ENCODE peak calls at places on chromosomes 3 and 15, in six cellular contexts. E is GM23248, H is H9, L is neuronal stem cell, V is PC-3, M is mesendoderm. X is an unnamed sample.

GRCh38 chr3:108554913-108555571 is 34.2 kb downstream of the CIP2A start:
- DNase-seq in M (no peak), V (no peak), H (no peak), L (no peak), E (no peak), X (no peak)

GRCh38 chr3:152968388-152969024 is 133.6 kb downstream of the P2RY1 start:
- DNase-seq in E (peak; percentile 87), V (peak; percentile 83), M (no peak), H (no peak), L (no peak), X (no peak)

GRCh38 chr3:138862924-138863775 is 28.4 kb upstream of the PIK3CB start:
- DNase-seq in M (peak; percentile 90), V (peak; percentile 88), L (no peak), E (peak; percentile 89), H (peak; percentile 57), X (peak; percentile 85)

GRCh38 chr15:49093252-49094105 is 47.2 kb upstream of the SECISBP2L start:
- DNase-seq in M (no peak), H (no peak), E (no peak), L (no peak), V (no peak), X (no peak)

GRCh38 chr3:125051715-125052581 is 3.8 kb downstream of the HEG1 start:
- DNase-seq in V (peak; percentile 68), M (peak; percentile 86), E (peak; percentile 97), H (peak; percentile 45), L (no peak), X (no peak)

GRCh38 chr3:161452179-161452578 is 44.4 kb upstream of the OTOL1 start:
- DNase-seq in E (no peak), L (no peak), H (no peak), M (no peak), V (no peak), X (no peak)

GRCh38 chr3:150761831-150762661 is 923 bp downstream of the SIAH2 start:
- DNase-seq in E (peak; percentile 84), H (peak; percentile 52), V (peak; percentile 64), L (peak; percentile 41), M (peak; percentile 70), X (peak; percentile 72)

GRCh38 chr3:4083225-4084015 is 219.7 kb upstream of the SETMAR start:
- DNase-seq in H (no peak), M (no peak), V (no peak), L (no peak), E (no peak), X (no peak)

GRCh38 chr3:22940285-22940684 is 262.8 kb upstream of the UBE2E2 start:
- DNase-seq in M (no peak), V (no peak), L (no peak), H (no peak), E (no peak), X (no peak)

GRCh38 chr15:68445351-68445750 is 13.4 kb upstream of the ITGA11 start:
- DNase-seq in M (no peak), L (no peak), H (no peak), V (no peak), E (no peak), X (no peak)

GRCh38 chr15:70027518-70027917 is 70.2 kb downstream of the TLE3 start:
- DNase-seq in M (no peak), V (no peak), E (no peak), L (no peak), H (no peak), X (no peak)

GRCh38 chr3:129132097-129132866 is 10.7 kb upstream of the RAB43 start:
- DNase-seq in V (no peak), H (no peak), M (no peak), L (no peak), E (no peak), X (no peak)

GRCh38 chr3:128845119-128845518 is 34.3 kb upstream of the ACAD9 start:
- DNase-seq in V (no peak), L (no peak), M (peak; percentile 64), H (peak; percentile 73), E (no peak), X (no peak)

GRCh38 chr3:45742432-45743089 is 53.4 kb downstream of the SACM1L start:
- DNase-seq in E (no peak), M (no peak), L (no peak), H (no peak), V (no peak), X (no peak)

GRCh38 chr3:48694610-48695051 is 8.9 kb upstream of the NCKIPSD start:
- DNase-seq in V (peak; percentile 51), L (peak; percentile 21), M (peak; percentile 67), H (no peak), E (peak; percentile 97), X (peak; percentile 58)

GRCh38 chr15:33008284-33009011 is 186.1 kb downstream of the FMN1 start:
- DNase-seq in M (no peak), H (no peak), L (no peak), V (no peak), E (peak; percentile 66), X (no peak)
- H3K4me2 ChIP-seq in M (no peak overlapping the region), H (no peak overlapping the region), L (no peak overlapping the region), V (no peak overlapping the region), E (peak overlapping the region; percentile 49), X (no peak overlapping the region)

GRCh38 chr3:38250198-38250597 is 15.4 kb upstream of the SLC22A13 start:
- DNase-seq in H (no peak), V (no peak), E (no peak), M (no peak), L (no peak), X (no peak)
- H3K27me3 ChIP-seq in H (no peaks in the 10 kb centered on the region), V (no peaks in the 10 kb centered on the region), E (no peaks in the 10 kb centered on the region), M (no peaks in the 10 kb centered on the region), L (no peaks in the 10 kb centered on the region), X (no peaks in the 10 kb centered on the region)

DNA sequence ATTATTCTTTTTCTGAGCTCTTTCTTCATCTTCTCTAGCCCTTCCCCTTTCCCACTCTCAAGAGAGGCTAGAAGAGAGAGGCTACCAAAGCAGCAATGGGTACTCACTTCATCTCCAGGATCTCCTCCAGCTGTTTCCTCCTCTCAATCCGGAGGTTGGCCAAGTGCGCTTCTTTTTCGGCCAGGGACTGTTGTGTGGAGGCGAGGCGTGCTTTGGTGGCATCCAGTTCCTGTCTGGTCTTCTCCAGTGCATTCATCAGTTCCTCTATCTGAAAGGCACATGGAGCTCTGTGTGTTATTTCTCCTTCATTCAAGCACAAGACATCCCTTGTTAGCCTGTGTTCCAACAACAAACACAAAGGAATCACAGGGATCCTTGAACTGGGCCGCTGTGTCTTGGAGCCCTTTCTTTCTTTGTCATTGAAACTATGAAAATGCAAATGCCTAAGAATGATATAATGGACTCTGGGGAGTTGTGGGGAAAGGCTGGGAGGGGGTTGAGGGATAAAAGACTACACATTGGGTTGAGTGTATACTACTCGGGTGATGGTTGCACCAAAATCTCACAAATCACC is 401.3 kb upstream of the WNT5A start:
- DNase-seq in E (no peak), H (no peak), M (no peak), V (no peak), L (no peak), X (no peak)
- H3K4me2 ChIP-seq in E (no peak overlapping the region), H (no peak overlapping the region), M (no peak overlapping the region), V (no peak overlapping the region), L (no peak overlapping the region), X (no peak overlapping the region)

GRCh38 chr15:93244691-93245615 is 155.9 kb upstream of the RGMA start:
- DNase-seq in M (no peak), H (no peak), L (no peak), V (no peak), E (no peak), X (no peak)
- H3K27me3 ChIP-seq in M (no peaks in the 10 kb centered on the region), H (no peaks in the 10 kb centered on the region), L (no peaks in the 10 kb centered on the region), V (peaks cover 69% of the 10 kb centered on the region), E (no peaks in the 10 kb centered on the region), X (no peaks in the 10 kb centered on the region)

GRCh38 chr3:98777801-98778220 is 14.7 kb downstream of the ST3GAL6 start:
- DNase-seq in E (peak; percentile 74), L (no peak), V (peak; percentile 40), H (no peak), M (no peak), X (peak; percentile 27)

GRCh38 chr3:98776114-98776513 is 13.0 kb downstream of the ST3GAL6 start:
- DNase-seq in E (no peak), L (no peak), M (no peak), V (no peak), H (no peak), X (peak; percentile 19)

GRCh38 chr3:98778383-98778782 is 15.2 kb downstream of the ST3GAL6 start:
- DNase-seq in L (no peak), M (no peak), V (no peak), E (peak; percentile 36), H (no peak), X (no peak)

GRCh38 chr3:98777286-98777685 is 14.1 kb downstream of the ST3GAL6 start:
- DNase-seq in M (no peak), E (no peak), V (no peak), L (no peak), H (no peak), X (peak; percentile 55)

DNA sequence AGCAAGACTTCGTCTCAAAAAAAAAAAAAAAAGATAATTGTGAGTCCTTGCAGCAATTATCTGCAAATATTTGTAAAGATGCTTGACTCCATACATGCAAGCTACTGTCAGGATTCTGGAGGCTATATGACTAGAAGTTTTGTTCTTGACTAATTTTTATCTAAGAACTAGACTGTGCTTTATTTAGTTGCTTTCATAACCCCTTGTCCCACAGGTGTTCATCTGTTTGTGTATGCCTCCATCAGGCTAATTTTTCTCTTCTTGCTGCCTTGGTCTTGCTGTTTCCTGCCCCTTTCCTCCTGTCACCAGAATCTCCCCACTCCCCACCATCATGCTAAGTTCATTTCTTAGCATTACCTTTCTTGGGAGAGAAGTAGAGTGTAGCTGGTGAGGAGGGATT is 12.3 kb downstream of the ST3GAL6 start:
- DNase-seq in V (no peak), H (no peak), L (no peak), E (no peak), M (no peak), X (no peak)
- H3K4me2 ChIP-seq in V (no peak overlapping the region), H (no peak overlapping the region), L (no peak overlapping the region), E (no peak overlapping the region), M (no peak overlapping the region), X (no peak overlapping the region)